ENCODE peak calls at places on chromosomes 16 and 17, in four cellular contexts. D, L, U and P are unnamed samples.

GRCh38 chr17:42436401-42436800 is 13.3 kb upstream of the CAVIN1 start:
- DNase-seq in D (no peak), U (no peak), L (no peak), P (peak; percentile 99)

GRCh38 chr17:12719948-12720347 is 54.3 kb downstream of the MYOCD start:
- DNase-seq in U (peak; percentile 82), L (no peak), D (no peak), P (no peak)

GRCh38 chr17:83053021-83053778 is 26.2 kb upstream of the METRNL start:
- DNase-seq in D (no peak), U (peak; percentile 49), L (no peak), P (peak; percentile 30)

GRCh38 chr16:759110-759910 is 1.2 kb upstream of the MSLN start:
- DNase-seq in U (no peak), L (no peak), D (no peak), P (no peak)

GRCh38 chr17:48254896-48255295 is 147.3 kb downstream of the SNX11 start:
- DNase-seq in U (no peak), D (peak; percentile 73), L (no peak), P (no peak)

GRCh38 chr16:68800257-68800875 is 43.0 kb upstream of the TANGO6 start:
- DNase-seq in U (peak; percentile 83), D (peak; percentile 93), L (peak; percentile 68), P (peak; percentile 83)

GRCh38 chr16:27982184-27982583 is 81.3 kb downstream of the GSG1L start:
- DNase-seq in U (no peak), D (no peak), L (no peak), P (no peak)

GRCh38 chr16:80100186-80100585 is 440.6 kb upstream of the DYNLRB2 start:
- DNase-seq in U (no peak), L (no peak), D (no peak), P (no peak)

GRCh38 chr16:70605284-70605659 is 41.1 kb upstream of the IL34 start:
- DNase-seq in L (no peak), U (no peak), D (no peak), P (peak; percentile 38)

GRCh38 chr17:17416400-17417360 is 60.1 kb upstream of the MED9 start:
- DNase-seq in U (no peak), D (no peak), L (no peak), P (peak; percentile 87)

GRCh38 chr17:80491478-80492342 is 15.3 kb upstream of the NPTX1 start:
- DNase-seq in D (peak; percentile 54), L (peak; percentile 70), U (peak; percentile 77), P (no peak)

GRCh38 chr16:23597003-23597756 is 1.1 kb upstream of the NDUFAB1 start:
- DNase-seq in U (peak; percentile 79), L (no peak), D (peak; percentile 79), P (no peak)

GRCh38 chr17:61139219-61139618 is 260.4 kb upstream of the TBX2 start:
- DNase-seq in D (no peak), U (no peak), L (no peak), P (peak; percentile 88)

GRCh38 chr16:15765116-15765515 is 91.7 kb downstream of the MYH11 start:
- DNase-seq in L (no peak), U (no peak), D (no peak), P (no peak)

GRCh38 chr17:4604111-4604644 is 19.8 kb downstream of the SMTNL2 start:
- DNase-seq in D (no peak), L (no peak), U (no peak), P (peak; percentile 62)

GRCh38 chr16:8103649-8104289 is 486.5 kb downstream of the TMEM114 start:
- DNase-seq in U (no peak), D (no peak), L (no peak), P (no peak)

GRCh38 chr17:27353469-27354050 is 59.6 kb downstream of the WSB1 start:
- DNase-seq in L (peak; percentile 90), U (peak; percentile 94), D (peak; percentile 95), P (peak; percentile 92)

GRCh38 chr17:57880086-57880456 is 30.2 kb upstream of the MRPS23 start:
- DNase-seq in D (no peak), L (no peak), U (no peak), P (no peak)

GRCh38 chr16:55496509-55497145 is 12.2 kb upstream of the LPCAT2 start:
- DNase-seq in D (no peak), L (no peak), U (peak; percentile 20), P (no peak)

GRCh38 chr16:10966129-10966528 is 21.8 kb downstream of the CLEC16A start:
- DNase-seq in L (no peak), U (no peak), D (no peak), P (no peak)

GRCh38 chr16:27313422-27314160 is at the start of gene IL4R:
- DNase-seq in L (peak; percentile 48), D (peak; percentile 65), U (peak; percentile 50), P (peak; percentile 77)

GRCh38 chr17:51046527-51047384 is 73.9 kb downstream of the SPAG9 start:
- DNase-seq in L (peak; percentile 97), U (peak; percentile 93), D (peak; percentile 97), P (peak; percentile 87)

GRCh38 chr16:69917311-69917710 is 33.8 kb upstream of the CLEC18A start:
- DNase-seq in L (no peak), U (no peak), D (no peak), P (no peak)

GRCh38 chr17:10738516-10739258 is 8.9 kb upstream of the TMEM220 start:
- DNase-seq in U (peak; percentile 23), L (no peak), D (no peak), P (no peak)

GRCh38 chr17:78774956-78775571 is 7.0 kb downstream of the CYTH1 start:
- DNase-seq in D (no peak), U (no peak), L (no peak), P (no peak)

GRCh38 chr17:56679148-56679766 is 85.8 kb downstream of the NOG start:
- DNase-seq in L (peak; percentile 46), D (peak; percentile 67), U (no peak), P (peak; percentile 56)

GRCh38 chr17:9922012-9922848 is 17.2 kb upstream of the RCVRN start:
- DNase-seq in U (no peak), L (no peak), D (peak; percentile 5), P (no peak)

GRCh38 chr16:4273858-4274291 is 1.1 kb upstream of the TFAP4 start:
- DNase-seq in U (peak; percentile 83), L (peak; percentile 47), D (peak; percentile 85), P (peak; percentile 22)

GRCh38 chr17:38730526-38731379 is 612 bp downstream of the CISD3 start:
- DNase-seq in U (peak; percentile 76), L (no peak), D (peak; percentile 78), P (peak; percentile 42)
- H3K4ac ChIP-seq in U (no peak overlapping the region), L (no peak overlapping the region), D (no peak overlapping the region), P (peak overlapping the region; percentile 95)

DNA sequence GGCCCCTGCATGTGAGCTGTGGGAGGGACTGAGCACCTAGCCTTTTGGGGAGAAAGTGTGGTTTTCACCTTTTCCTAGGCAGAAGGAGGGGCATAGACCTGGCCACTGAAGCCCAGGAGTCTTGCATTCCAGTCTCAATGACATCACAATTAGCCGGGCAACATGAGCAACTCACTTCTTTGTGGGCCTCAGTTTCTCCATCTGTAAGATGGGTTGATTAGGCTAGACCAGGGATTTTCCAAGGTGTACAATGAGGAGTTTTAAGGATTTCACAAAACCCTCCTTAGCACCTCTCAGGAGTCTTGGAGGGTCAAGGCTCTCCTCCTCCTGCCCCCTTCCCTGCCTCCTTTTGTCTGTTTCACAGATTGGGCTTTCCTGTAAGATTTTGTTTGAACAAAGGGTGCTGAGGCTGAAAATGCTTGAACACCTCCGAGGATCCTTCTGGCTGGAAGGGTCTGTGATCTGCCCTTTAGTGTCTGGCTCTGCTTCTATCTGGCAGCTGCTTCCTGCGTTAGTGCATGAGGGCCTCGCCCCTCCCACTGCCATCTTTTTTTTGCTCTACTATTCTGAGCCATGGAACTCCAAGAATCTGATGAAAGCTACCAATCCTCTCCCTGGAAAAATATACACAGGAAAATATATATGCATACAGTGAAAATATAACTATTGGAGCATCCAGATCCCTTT is 52.4 kb upstream of the ETV4 start:
- DNase-seq in L (no peak), U (no peak), D (no peak), P (no peak)
- H3K4ac ChIP-seq in L (no peak overlapping the region), U (no peak overlapping the region), D (no peak overlapping the region), P (peak overlapping the region; percentile 33)

DNA sequence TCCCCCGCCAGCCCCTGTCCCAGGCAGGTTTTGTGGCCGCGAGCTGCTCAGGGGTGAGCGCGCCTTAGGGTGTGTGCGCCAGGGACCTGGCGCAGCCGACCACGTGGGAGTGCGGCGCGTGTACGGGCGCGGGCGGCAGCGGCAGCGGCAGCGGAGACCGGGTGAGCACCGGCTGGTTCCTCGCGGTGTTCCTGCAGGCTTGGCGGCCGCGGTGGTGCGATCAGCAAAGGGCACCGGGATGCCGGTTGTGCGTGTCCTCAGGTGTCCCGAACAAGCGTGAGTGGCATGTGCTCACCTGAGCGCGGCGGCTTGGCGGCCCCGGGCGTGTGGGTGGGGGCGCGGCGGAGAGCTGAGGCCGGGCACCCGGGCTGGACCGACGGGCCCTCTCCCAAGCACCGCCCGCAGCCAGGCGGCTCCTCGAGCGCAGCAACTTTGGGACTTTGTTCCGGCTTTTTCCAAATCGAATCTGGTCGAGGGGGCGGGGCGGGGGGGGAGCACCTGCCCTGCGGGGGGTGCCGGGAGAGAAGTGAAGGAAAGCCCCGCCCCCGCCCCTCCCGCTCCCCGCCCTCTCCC is 331 bp upstream of the HSD11B2 start:
- DNase-seq in D (no peak), L (peak; percentile 18), U (no peak), P (no peak)
- H3K4ac ChIP-seq in D (peak overlapping the region; percentile 8), L (no peak overlapping the region), U (no peak overlapping the region), P (no peak overlapping the region)

GRCh38 chr17:7239091-7240027 is at the start of gene PHF23:
- DNase-seq in U (peak; percentile 100), L (peak; percentile 99), D (peak; percentile 100), P (peak; percentile 99)

GRCh38 chr17:7241047-7241733 is 1.1 kb downstream of the GABARAP start:
- DNase-seq in L (no peak), D (no peak), U (no peak), P (no peak)

GRCh38 chr17:7241783-7242716 is at the start of gene GABARAP:
- DNase-seq in L (peak; percentile 95), U (peak; percentile 93), D (peak; percentile 93), P (peak; percentile 90)

GRCh38 chr17:7238418-7239090 is 703 bp downstream of the PHF23 start:
- DNase-seq in U (peak; percentile 58), L (no peak), D (no peak), P (no peak)

GRCh38 chr17:7240375-7240774 is 1.1 kb upstream of the PHF23 start:
- DNase-seq in L (no peak), D (no peak), U (no peak), P (no peak)
- H3K4ac ChIP-seq in L (no peak overlapping the region), D (no peak overlapping the region), U (no peak overlapping the region), P (no peak overlapping the region)

GRCh38 chr17:29019475-29020181 is 13.8 kb upstream of the SEZ6 start:
- DNase-seq in L (no peak), D (peak; percentile 52), U (peak; percentile 74), P (no peak)
- H3K4ac ChIP-seq in L (no peak overlapping the region), D (no peak overlapping the region), U (no peak overlapping the region), P (no peak overlapping the region)

GRCh38 chr17:46106966-46107644 is 86.1 kb downstream of the KANSL1 start:
- DNase-seq in U (no peak), L (no peak), D (peak; percentile 87), P (no peak)
- H3K4ac ChIP-seq in U (no peak overlapping the region), L (no peak overlapping the region), D (no peak overlapping the region), P (no peak overlapping the region)

GRCh38 chr16:85392756-85393673 is 220.1 kb upstream of the GSE1 start:
- DNase-seq in D (no peak), L (no peak), U (no peak), P (no peak)
- H3K4ac ChIP-seq in D (no peak overlapping the region), L (no peak overlapping the region), U (no peak overlapping the region), P (peak overlapping the region; percentile 41)

GRCh38 chr17:72422505-72423285 is 301.9 kb downstream of the SOX9 start:
- DNase-seq in U (no peak), D (peak; percentile 73), L (no peak), P (peak; percentile 92)
- H3K4ac ChIP-seq in U (no peak overlapping the region), D (no peak overlapping the region), L (no peak overlapping the region), P (peak overlapping the region; percentile 78)